ENCODE peak calls at places on chromosomes 13 and 19, in seven cellular contexts. One of them, this sample, is unnamed.

GRCh38 chr13:109180905-109181425 is 551.6 kb downstream of the MYO16 start:
- DNase-seq in cardiac fibroblast: peak
- DNase-seq in AG04449: peak
- DNase-seq in AG04450: peak
- DNase-seq in foreskin fibroblast: peak
- DNase-seq in coronary artery: no peak
- DNase-seq in endothelial cell of umbilical vein: no peak
- DNase-seq in this sample: peak

GRCh38 chr13:61247149-61247936 is 168.3 kb downstream of the PCDH20 start:
- DNase-seq in coronary artery: no peak
- DNase-seq in foreskin fibroblast: no peak
- DNase-seq in AG04449: no peak
- DNase-seq in AG04450: no peak
- DNase-seq in endothelial cell of umbilical vein: no peak
- DNase-seq in cardiac fibroblast: no peak
- DNase-seq in this sample: no peak

GRCh38 chr13:31045621-31046081 is 113.2 kb downstream of the TEX26 start:
- DNase-seq in AG04449: peak
- DNase-seq in foreskin fibroblast: peak
- DNase-seq in cardiac fibroblast: peak
- DNase-seq in endothelial cell of umbilical vein: peak
- DNase-seq in AG04450: peak
- DNase-seq in coronary artery: peak
- DNase-seq in this sample: peak

GRCh38 chr19:2970201-2970838 is 7.0 kb upstream of the TLE6 start:
- DNase-seq in AG04450: no peak
- DNase-seq in foreskin fibroblast: no peak
- DNase-seq in AG04449: no peak
- DNase-seq in cardiac fibroblast: peak
- DNase-seq in coronary artery: no peak
- DNase-seq in endothelial cell of umbilical vein: no peak
- DNase-seq in this sample: no peak

GRCh38 chr13:99064624-99065249 is 86.9 kb upstream of the DOCK9 start:
- DNase-seq in foreskin fibroblast: no peak
- DNase-seq in AG04449: no peak
- DNase-seq in cardiac fibroblast: no peak
- DNase-seq in coronary artery: no peak
- DNase-seq in endothelial cell of umbilical vein: no peak
- DNase-seq in AG04450: no peak
- DNase-seq in this sample: no peak

GRCh38 chr19:47210689-47211316 is 20.2 kb downstream of the BBC3 start:
- DNase-seq in coronary artery: peak
- DNase-seq in AG04450: peak
- DNase-seq in cardiac fibroblast: peak
- DNase-seq in foreskin fibroblast: peak
- DNase-seq in AG04449: no peak
- DNase-seq in endothelial cell of umbilical vein: peak
- DNase-seq in this sample: peak

GRCh38 chr13:29369060-29369743 is 226.3 kb downstream of the SLC7A1 start:
- DNase-seq in foreskin fibroblast: peak
- DNase-seq in AG04450: no peak
- DNase-seq in cardiac fibroblast: peak
- DNase-seq in coronary artery: no peak
- DNase-seq in endothelial cell of umbilical vein: peak
- DNase-seq in AG04449: no peak
- DNase-seq in this sample: peak

GRCh38 chr13:66076417-66076816 is 1153.7 kb downstream of the PCDH9 start:
- DNase-seq in AG04449: no peak
- DNase-seq in cardiac fibroblast: peak
- DNase-seq in endothelial cell of umbilical vein: no peak
- DNase-seq in coronary artery: no peak
- DNase-seq in foreskin fibroblast: peak
- DNase-seq in AG04450: peak
- DNase-seq in this sample: no peak

GRCh38 chr13:39810091-39810877 is 154.8 kb downstream of the COG6 start:
- DNase-seq in cardiac fibroblast: no peak
- DNase-seq in endothelial cell of umbilical vein: no peak
- DNase-seq in AG04449: no peak
- DNase-seq in foreskin fibroblast: no peak
- DNase-seq in coronary artery: no peak
- DNase-seq in AG04450: no peak
- DNase-seq in this sample: no peak
- TF ChIP-seq CTCF in cardiac fibroblast: no peak
- TF ChIP-seq CTCF in endothelial cell of umbilical vein: no peak
- TF ChIP-seq CTCF in AG04449: no peak
- TF ChIP-seq CTCF in foreskin fibroblast: peak
- TF ChIP-seq CTCF in coronary artery: no peak
- TF ChIP-seq CTCF in AG04450: no peak
- TF ChIP-seq CTCF in this sample: no peak

DNA sequence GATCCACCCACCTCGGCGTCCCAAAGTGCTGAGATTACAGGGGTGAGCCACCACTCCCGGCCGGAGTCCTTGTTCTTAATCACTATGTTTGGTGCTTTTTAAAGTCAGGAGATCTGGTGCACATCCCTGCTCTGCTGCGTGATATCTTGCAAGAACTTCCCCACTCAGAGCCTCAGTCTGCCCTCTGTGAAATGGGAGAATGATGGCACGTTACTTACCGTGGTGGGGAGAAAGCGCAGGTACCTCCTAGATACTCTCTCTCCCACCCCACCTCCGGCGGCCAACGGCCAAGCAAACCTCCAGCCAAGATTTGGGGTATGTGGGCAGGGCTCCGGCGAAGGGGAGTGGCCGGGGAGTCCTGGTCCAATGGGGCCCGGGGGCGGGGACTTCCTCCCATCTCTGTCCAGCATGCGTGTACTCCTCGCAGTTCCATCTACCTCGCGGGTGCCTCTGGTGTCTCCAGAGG is at the start of gene RYR1:
- DNase-seq in coronary artery: no peak
- DNase-seq in endothelial cell of umbilical vein: no peak
- DNase-seq in AG04449: no peak
- DNase-seq in cardiac fibroblast: peak
- DNase-seq in AG04450: no peak
- DNase-seq in foreskin fibroblast: no peak
- DNase-seq in this sample: no peak
- H3K4me3 ChIP-seq in coronary artery: peak
- H3K4me3 ChIP-seq in endothelial cell of umbilical vein: no peak
- H3K4me3 ChIP-seq in AG04449: no peak
- H3K4me3 ChIP-seq in cardiac fibroblast: no peak
- H3K4me3 ChIP-seq in AG04450: no peak
- H3K4me3 ChIP-seq in foreskin fibroblast: no peak
- H3K4me3 ChIP-seq in this sample: no peak

DNA sequence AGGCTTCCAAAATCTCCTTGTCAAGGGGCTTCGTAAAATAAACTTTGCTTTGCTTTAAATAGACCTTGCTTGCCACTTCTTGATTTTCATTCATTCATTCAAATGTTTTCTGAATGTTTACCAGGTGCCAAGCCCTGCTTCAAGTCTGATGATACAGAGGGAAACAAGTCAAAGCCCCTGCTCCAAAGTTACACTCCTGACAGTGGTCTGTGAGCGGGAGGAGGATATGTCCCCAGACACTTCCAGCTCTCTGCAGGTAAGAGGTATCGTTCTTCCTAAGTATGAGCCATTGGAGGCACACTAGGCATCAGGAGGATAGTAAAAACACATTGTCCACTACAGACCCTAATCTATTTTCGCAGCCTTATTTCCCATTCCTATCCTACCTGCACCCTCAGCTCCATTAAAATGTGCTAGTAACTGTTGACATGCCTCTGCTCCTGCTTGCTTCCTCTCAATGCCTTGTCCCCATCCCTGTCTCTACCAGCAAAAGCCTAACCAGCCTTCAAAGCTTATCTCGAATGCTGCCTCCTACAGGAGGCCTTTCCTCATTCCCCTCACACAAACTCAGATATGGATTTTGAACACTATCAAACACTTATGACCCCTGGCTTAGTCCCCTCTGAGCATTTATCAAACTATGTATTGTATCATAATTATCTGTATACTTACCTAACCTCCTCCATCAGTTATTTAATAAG is 6.2 kb upstream of the WBP4 start:
- DNase-seq in foreskin fibroblast: no peak
- DNase-seq in coronary artery: no peak
- DNase-seq in cardiac fibroblast: no peak
- DNase-seq in endothelial cell of umbilical vein: no peak
- DNase-seq in AG04449: no peak
- DNase-seq in AG04450: no peak
- DNase-seq in this sample: no peak
- TF ChIP-seq CTCF in foreskin fibroblast: peak
- TF ChIP-seq CTCF in coronary artery: no peak
- TF ChIP-seq CTCF in cardiac fibroblast: peak
- TF ChIP-seq CTCF in endothelial cell of umbilical vein: peak
- TF ChIP-seq CTCF in AG04449: peak
- TF ChIP-seq CTCF in AG04450: peak
- TF ChIP-seq CTCF in this sample: peak

DNA sequence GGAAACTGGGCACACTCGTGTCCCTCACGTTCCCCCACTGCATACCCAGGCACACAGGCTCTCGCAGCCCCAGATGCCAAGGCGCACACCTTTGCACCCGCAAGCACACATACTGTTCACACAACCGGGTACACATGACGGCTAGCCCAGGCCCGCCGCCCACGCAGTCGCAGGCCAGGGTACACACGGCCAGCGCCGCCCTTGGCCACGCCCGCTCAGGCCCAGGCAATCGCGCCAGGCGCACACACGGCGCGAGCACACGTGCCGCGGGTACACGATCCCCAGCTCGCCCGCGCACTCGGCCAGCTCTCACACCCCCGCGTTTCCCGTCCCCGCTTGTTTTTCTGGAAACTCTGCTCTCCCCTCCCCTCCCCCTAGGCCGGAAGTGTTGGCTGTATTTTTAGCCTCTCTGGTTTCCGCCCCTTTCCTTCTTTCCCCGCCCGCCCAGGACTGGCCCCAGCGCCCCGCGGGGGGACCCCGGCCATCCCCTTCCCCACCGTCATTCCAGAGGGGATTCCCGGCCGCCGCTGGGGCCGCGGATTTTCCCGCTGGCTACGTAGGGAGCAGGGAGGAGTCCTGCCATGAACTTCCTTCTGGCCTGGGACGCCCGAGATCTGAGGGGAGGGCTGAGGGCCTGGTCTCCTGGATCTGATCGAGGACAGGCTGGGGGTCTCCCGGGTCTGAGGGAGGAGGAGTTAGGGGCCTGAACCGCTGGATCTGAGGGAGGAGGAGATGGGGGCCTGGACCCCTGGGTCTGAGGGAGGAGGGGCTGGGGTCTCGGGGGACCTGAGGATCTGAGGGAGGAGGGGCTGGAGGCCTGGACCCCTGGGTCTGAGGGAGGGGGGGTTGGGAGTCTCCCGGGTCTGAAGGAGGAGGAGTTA is 4.0 kb upstream of the ZFP36 start:
- DNase-seq in coronary artery: peak
- DNase-seq in foreskin fibroblast: peak
- DNase-seq in AG04450: peak
- DNase-seq in AG04449: no peak
- DNase-seq in cardiac fibroblast: peak
- DNase-seq in endothelial cell of umbilical vein: peak
- DNase-seq in this sample: peak
- H3K4me3 ChIP-seq in coronary artery: peak
- H3K4me3 ChIP-seq in foreskin fibroblast: peak
- H3K4me3 ChIP-seq in AG04450: peak
- H3K4me3 ChIP-seq in AG04449: peak
- H3K4me3 ChIP-seq in cardiac fibroblast: peak
- H3K4me3 ChIP-seq in endothelial cell of umbilical vein: peak
- H3K4me3 ChIP-seq in this sample: peak

DNA sequence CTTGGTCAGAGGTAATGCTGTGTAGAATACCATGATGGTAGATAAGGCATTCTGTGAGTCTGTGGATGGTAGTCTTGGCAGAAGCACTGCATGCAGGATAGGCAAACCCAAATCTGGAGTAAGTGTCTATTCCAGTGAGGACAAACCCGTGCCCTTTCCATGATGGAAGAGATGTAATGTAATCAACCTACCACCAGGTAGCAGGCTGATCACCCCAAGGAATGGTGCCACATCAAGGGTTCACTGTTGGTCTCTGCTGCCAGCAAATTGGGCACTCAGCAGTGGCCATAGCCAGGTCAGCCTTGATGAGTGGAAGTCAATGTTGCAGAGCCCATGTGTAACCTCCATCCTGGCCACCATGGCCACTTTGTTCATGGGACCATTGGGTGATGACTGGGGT is 155.0 kb downstream of the RAP2A start:
- DNase-seq in AG04450: no peak
- DNase-seq in coronary artery: no peak
- DNase-seq in endothelial cell of umbilical vein: no peak
- DNase-seq in AG04449: no peak
- DNase-seq in foreskin fibroblast: no peak
- DNase-seq in cardiac fibroblast: no peak
- DNase-seq in this sample: no peak
- TF ChIP-seq CTCF in AG04450: no peak
- TF ChIP-seq CTCF in coronary artery: no peak
- TF ChIP-seq CTCF in endothelial cell of umbilical vein: peak
- TF ChIP-seq CTCF in AG04449: no peak
- TF ChIP-seq CTCF in foreskin fibroblast: no peak
- TF ChIP-seq CTCF in cardiac fibroblast: no peak
- TF ChIP-seq CTCF in this sample: no peak

This sample was measured in HFF-Myc.